ENCODE peak calls at places on chromosomes 3 and 15, in four cellular contexts. Y is right atrium auricular region, T is GM10248, H is stomach. L is an unnamed sample.

GRCh38 chr15:101110681-101111569 is 140.9 kb downstream of the CHSY1 start:
- DNase-seq in Y (no peak), T (no peak), H (no peak), L (peak)

GRCh38 chr15:56017920-56018319 is 24.5 kb upstream of the NEDD4 start:
- DNase-seq in Y (no peak), T (no peak), H (no peak), L (no peak)

GRCh38 chr3:143503325-143503885 is 344.9 kb downstream of the SLC9A9 start:
- DNase-seq in Y (no peak), T (no peak), H (no peak), L (no peak)

GRCh38 chr15:81265256-81265943 is 58.5 kb downstream of the STARD5 start:
- DNase-seq in Y (no peak), T (no peak), H (no peak), L (no peak)

GRCh38 chr3:5045961-5046360 is 66.7 kb downstream of the BHLHE40 start:
- DNase-seq in Y (no peak), T (no peak), H (no peak), L (no peak)

GRCh38 chr15:45118131-45118588 is 4.0 kb downstream of the DUOXA2 start:
- DNase-seq in Y (peak), T (peak), H (peak), L (peak)

GRCh38 chr15:79035111-79035601 is 55.4 kb downstream of the RASGRF1 start:
- DNase-seq in Y (no peak), T (peak), H (no peak), L (no peak)

GRCh38 chr3:4963669-4964589 is 15.3 kb upstream of the BHLHE40 start:
- DNase-seq in Y (no peak), T (no peak), H (no peak), L (no peak)

GRCh38 chr15:62417444-62417843 is 252.4 kb upstream of the C2CD4B start:
- DNase-seq in Y (no peak), T (no peak), H (no peak), L (no peak)

DNA sequence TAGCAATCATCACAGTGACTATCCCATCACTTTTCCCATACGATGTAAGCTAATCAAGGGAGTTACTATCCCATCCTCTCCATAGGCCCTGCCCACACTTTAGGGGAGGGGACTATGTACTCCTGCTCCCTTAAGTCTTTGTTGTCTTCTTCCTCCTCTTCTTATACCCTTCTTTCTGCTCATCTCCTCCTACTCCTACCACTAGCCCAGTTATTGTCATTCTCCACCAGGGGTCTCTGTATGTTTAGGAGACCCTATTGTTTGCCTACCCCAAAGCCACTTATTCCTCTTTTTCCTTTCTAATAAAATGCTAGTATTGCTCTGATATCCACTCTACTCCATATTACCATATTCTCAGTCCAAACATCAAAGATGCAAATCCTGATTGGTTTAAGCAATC is 27.8 kb downstream of the STAC start:
- DNase-seq in Y (no peak), T (no peak), H (no peak), L (no peak)
- TF ChIP-seq CTCF in Y (no peak), T (no peak), H (no peak), L (no peak)

GRCh38 chr15:91235376-91235775 is 135.3 kb downstream of the SV2B start:
- DNase-seq in Y (no peak), T (no peak), H (no peak), L (no peak)
- TF ChIP-seq CTCF in Y (no peak), T (no peak), H (no peak), L (no peak)

GRCh38 chr15:34709866-34710265 is 44.9 kb downstream of the GJD2 start:
- DNase-seq in Y (no peak), T (no peak), H (no peak), L (no peak)
- TF ChIP-seq CTCF in Y (no peak), T (no peak), H (no peak), L (no peak)

DNA sequence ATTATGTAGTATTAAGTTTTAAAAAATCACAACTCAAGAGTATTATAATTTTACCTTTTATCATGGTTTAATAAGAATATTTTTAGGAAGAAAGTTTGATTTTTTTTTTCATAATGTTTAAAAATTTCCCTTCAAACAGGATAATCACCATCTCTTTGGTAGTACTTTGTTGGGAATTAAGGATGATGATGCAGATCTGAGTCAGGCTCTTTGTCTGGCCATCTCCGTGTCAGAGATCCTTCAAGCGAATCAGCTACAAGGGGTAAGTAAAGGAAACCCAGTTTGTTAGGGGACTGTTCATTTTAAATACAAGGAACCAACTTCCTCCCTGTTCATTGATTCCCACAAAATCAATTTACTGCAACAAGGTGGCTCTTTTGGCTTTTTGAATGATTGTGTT is 36.8 kb upstream of the NIT2 start:
- DNase-seq in Y (no peak), T (no peak), H (no peak), L (no peak)
- TF ChIP-seq CTCF in Y (no peak), T (no peak), H (no peak), L (no peak)

DNA sequence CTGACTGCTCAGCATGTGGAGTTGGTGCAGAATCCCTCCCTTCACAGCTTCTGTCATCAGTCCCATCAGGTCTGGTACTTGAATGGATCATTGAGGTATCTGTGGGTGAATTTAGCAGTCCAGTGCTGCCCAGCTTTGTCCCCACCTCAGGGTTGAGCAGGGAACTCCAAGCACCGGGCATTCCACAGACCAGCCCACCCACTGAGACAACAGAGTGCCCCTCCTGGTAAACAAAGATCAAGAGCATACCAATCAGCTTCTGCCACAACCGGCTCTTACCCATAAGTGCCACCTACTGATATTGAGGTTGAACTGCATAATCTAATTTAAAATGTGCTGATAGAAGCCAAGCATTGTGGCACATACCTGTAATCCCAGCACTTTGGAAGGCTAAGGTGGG is 57.1 kb upstream of the FXR1 start:
- DNase-seq in Y (no peak), T (no peak), H (no peak), L (no peak)
- TF ChIP-seq CTCF in Y (no peak), T (no peak), H (no peak), L (no peak)

GRCh38 chr15:82647045-82647834 is at the start of gene CPEB1:
- DNase-seq in Y (no peak), T (peak), H (no peak), L (peak)
- TF ChIP-seq CTCF in Y (no peak), T (no peak), H (no peak), L (no peak)

GRCh38 chr15:98648654-98649537 is 557 bp downstream of the IGF1R start:
- DNase-seq in Y (no peak), T (peak), H (peak), L (peak)
- TF ChIP-seq CTCF in Y (no peak), T (no peak), H (no peak), L (no peak)

GRCh38 chr3:178597388-178597787 is 61.2 kb downstream of the KCNMB2 start:
- DNase-seq in Y (no peak), T (no peak), H (no peak), L (no peak)
- TF ChIP-seq CTCF in Y (no peak), T (no peak), H (no peak), L (no peak)

DNA sequence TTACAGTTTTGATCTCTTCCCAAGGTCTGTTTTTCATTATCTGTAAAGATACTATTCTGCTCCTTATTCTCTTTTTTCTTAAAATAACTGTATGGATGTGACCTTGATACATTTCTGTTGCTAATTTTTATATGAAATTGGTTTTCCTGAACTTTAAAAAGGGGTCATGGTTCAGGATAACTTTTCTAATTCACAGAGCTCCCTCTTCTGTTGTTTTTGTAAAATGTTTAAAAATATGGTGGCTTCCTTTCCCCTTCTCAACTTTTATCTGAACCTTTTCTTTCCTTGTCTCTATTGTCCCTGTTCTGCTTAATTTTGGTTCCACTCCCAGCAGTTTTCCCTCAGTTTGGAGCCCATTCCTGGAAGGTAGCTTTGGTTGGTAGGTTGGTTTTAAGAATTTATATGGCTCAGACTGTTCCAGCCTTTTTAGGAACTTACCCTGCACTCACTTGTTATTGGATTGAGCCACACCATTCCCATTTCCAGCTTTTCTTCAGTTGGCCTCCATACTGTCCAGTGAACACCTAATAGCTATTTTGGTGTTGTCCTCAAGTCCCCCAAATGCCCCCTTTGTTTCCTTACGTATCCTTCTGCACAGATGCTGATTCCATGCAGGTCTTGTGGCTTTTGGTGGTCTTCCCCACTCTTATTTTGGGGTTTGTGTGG is 70.3 kb downstream of the SLMAP start:
- DNase-seq in Y (no peak), T (no peak), H (no peak), L (no peak)
- TF ChIP-seq CTCF in Y (no peak), T (no peak), H (no peak), L (no peak)

GRCh38 chr3:1609416-1609815 is 489.2 kb upstream of the CNTN4 start:
- DNase-seq in Y (no peak), T (no peak), H (no peak), L (no peak)

GRCh38 chr3:1616715-1617114 is 482.0 kb upstream of the CNTN4 start:
- DNase-seq in Y (no peak), T (no peak), H (no peak), L (no peak)

GRCh38 chr3:1613962-1614361 is 484.7 kb upstream of the CNTN4 start:
- DNase-seq in Y (no peak), T (no peak), H (no peak), L (no peak)

GRCh38 chr3:1611824-1612223 is 486.8 kb upstream of the CNTN4 start:
- DNase-seq in Y (no peak), T (no peak), H (no peak), L (no peak)
- TF ChIP-seq CTCF in Y (no peak), T (no peak), H (no peak), L (no peak)